ENCODE peak calls at places on chromosome 12, in nine cellular contexts. One of them, this sample, is unnamed.

GRCh38 chr12:16063728-16064127 is 152.6 kb downstream of the DERA start:
- DNase-seq in activated CD8-positive, alpha-beta memory T cell treated with anti-CD3 and anti-CD28 coated beads, Interleukin-2, amount 50 U/mL, for 48 hours: no peak
- DNase-seq in T-helper 1 cell: no peak
- DNase-seq in fibroblast of pulmonary artery: peak; percentile 46
- DNase-seq in Daoy: no peak
- DNase-seq in H54: no peak
- DNase-seq in astrocyte of the spinal cord: no peak
- DNase-seq in HFFc6: no peak
- DNase-seq in hypothalamus: no peak
- DNase-seq in this sample: no peak

GRCh38 chr12:62127516-62127915 is 132.7 kb upstream of the USP15 start:
- DNase-seq in hypothalamus: no peak
- DNase-seq in activated CD8-positive, alpha-beta memory T cell treated with anti-CD3 and anti-CD28 coated beads, Interleukin-2, amount 50 U/mL, for 48 hours: no peak
- DNase-seq in fibroblast of pulmonary artery: no peak
- DNase-seq in T-helper 1 cell: no peak
- DNase-seq in Daoy: no peak
- DNase-seq in astrocyte of the spinal cord: no peak
- DNase-seq in H54: no peak
- DNase-seq in HFFc6: no peak
- DNase-seq in this sample: no peak

GRCh38 chr12:24222968-24223367 is 273.5 kb upstream of the SOX5 start:
- DNase-seq in astrocyte of the spinal cord: peak; percentile 85
- DNase-seq in H54: no peak
- DNase-seq in hypothalamus: no peak
- DNase-seq in activated CD8-positive, alpha-beta memory T cell treated with anti-CD3 and anti-CD28 coated beads, Interleukin-2, amount 50 U/mL, for 48 hours: no peak
- DNase-seq in T-helper 1 cell: no peak
- DNase-seq in fibroblast of pulmonary artery: peak; percentile 86
- DNase-seq in HFFc6: no peak
- DNase-seq in Daoy: no peak
- DNase-seq in this sample: peak; percentile 50

GRCh38 chr12:93015970-93016751 is 87.1 kb upstream of the EEA1 start:
- DNase-seq in fibroblast of pulmonary artery: no peak
- DNase-seq in H54: no peak
- DNase-seq in T-helper 1 cell: no peak
- DNase-seq in hypothalamus: no peak
- DNase-seq in HFFc6: no peak
- DNase-seq in astrocyte of the spinal cord: peak; percentile 33
- DNase-seq in Daoy: no peak
- DNase-seq in activated CD8-positive, alpha-beta memory T cell treated with anti-CD3 and anti-CD28 coated beads, Interleukin-2, amount 50 U/mL, for 48 hours: no peak
- DNase-seq in this sample: no peak

GRCh38 chr12:124148481-124148880 is 146.4 kb upstream of the RFLNA start:
- DNase-seq in activated CD8-positive, alpha-beta memory T cell treated with anti-CD3 and anti-CD28 coated beads, Interleukin-2, amount 50 U/mL, for 48 hours: no peak
- DNase-seq in Daoy: no peak
- DNase-seq in hypothalamus: no peak
- DNase-seq in HFFc6: no peak
- DNase-seq in astrocyte of the spinal cord: no peak
- DNase-seq in fibroblast of pulmonary artery: no peak
- DNase-seq in T-helper 1 cell: no peak
- DNase-seq in H54: no peak
- DNase-seq in this sample: no peak

GRCh38 chr12:80936642-80937390 is 918 bp downstream of the LIN7A start:
- DNase-seq in HFFc6: no peak
- DNase-seq in activated CD8-positive, alpha-beta memory T cell treated with anti-CD3 and anti-CD28 coated beads, Interleukin-2, amount 50 U/mL, for 48 hours: no peak
- DNase-seq in Daoy: peak; percentile 55
- DNase-seq in H54: peak; percentile 8
- DNase-seq in T-helper 1 cell: peak; percentile 1
- DNase-seq in astrocyte of the spinal cord: peak; percentile 63
- DNase-seq in fibroblast of pulmonary artery: peak; percentile 38
- DNase-seq in hypothalamus: peak; percentile 23
- DNase-seq in this sample: no peak

GRCh38 chr12:127809236-127809635 is 457.7 kb upstream of the TMEM132C start:
- DNase-seq in astrocyte of the spinal cord: peak; percentile 88
- DNase-seq in HFFc6: peak; percentile 31
- DNase-seq in H54: no peak
- DNase-seq in fibroblast of pulmonary artery: peak; percentile 54
- DNase-seq in activated CD8-positive, alpha-beta memory T cell treated with anti-CD3 and anti-CD28 coated beads, Interleukin-2, amount 50 U/mL, for 48 hours: no peak
- DNase-seq in Daoy: peak; percentile 78
- DNase-seq in hypothalamus: no peak
- DNase-seq in T-helper 1 cell: no peak
- DNase-seq in this sample: peak; percentile 94

GRCh38 chr12:12705833-12706520 is 10.0 kb upstream of the GPR19 start:
- DNase-seq in fibroblast of pulmonary artery: no peak
- DNase-seq in H54: no peak
- DNase-seq in Daoy: peak; percentile 25
- DNase-seq in activated CD8-positive, alpha-beta memory T cell treated with anti-CD3 and anti-CD28 coated beads, Interleukin-2, amount 50 U/mL, for 48 hours: peak; percentile 76
- DNase-seq in HFFc6: no peak
- DNase-seq in hypothalamus: no peak
- DNase-seq in T-helper 1 cell: peak; percentile 61
- DNase-seq in astrocyte of the spinal cord: no peak
- DNase-seq in this sample: no peak

GRCh38 chr12:124640096-124640495 is 72.7 kb upstream of the NCOR2 start:
- DNase-seq in fibroblast of pulmonary artery: peak; percentile 62
- DNase-seq in Daoy: peak; percentile 56
- DNase-seq in activated CD8-positive, alpha-beta memory T cell treated with anti-CD3 and anti-CD28 coated beads, Interleukin-2, amount 50 U/mL, for 48 hours: no peak
- DNase-seq in HFFc6: peak; percentile 64
- DNase-seq in hypothalamus: no peak
- DNase-seq in T-helper 1 cell: no peak
- DNase-seq in astrocyte of the spinal cord: peak; percentile 45
- DNase-seq in H54: peak; percentile 27
- DNase-seq in this sample: peak; percentile 64

GRCh38 chr12:44223736-44224135 is 387.9 kb downstream of the TMEM117 start:
- DNase-seq in T-helper 1 cell: no peak
- DNase-seq in hypothalamus: no peak
- DNase-seq in HFFc6: no peak
- DNase-seq in fibroblast of pulmonary artery: no peak
- DNase-seq in activated CD8-positive, alpha-beta memory T cell treated with anti-CD3 and anti-CD28 coated beads, Interleukin-2, amount 50 U/mL, for 48 hours: no peak
- DNase-seq in astrocyte of the spinal cord: no peak
- DNase-seq in H54: no peak
- DNase-seq in Daoy: no peak
- DNase-seq in this sample: no peak

GRCh38 chr12:54988402-54989054 is 4.0 kb upstream of the TESPA1 start:
- DNase-seq in hypothalamus: peak; percentile 37
- DNase-seq in T-helper 1 cell: no peak
- DNase-seq in astrocyte of the spinal cord: peak; percentile 32
- DNase-seq in Daoy: peak; percentile 44
- DNase-seq in fibroblast of pulmonary artery: peak; percentile 52
- DNase-seq in HFFc6: peak; percentile 6
- DNase-seq in H54: no peak
- DNase-seq in activated CD8-positive, alpha-beta memory T cell treated with anti-CD3 and anti-CD28 coated beads, Interleukin-2, amount 50 U/mL, for 48 hours: no peak
- DNase-seq in this sample: no peak

GRCh38 chr12:124684971-124685688 is 117.7 kb upstream of the NCOR2 start:
- DNase-seq in hypothalamus: no peak
- DNase-seq in HFFc6: peak; percentile 50
- DNase-seq in T-helper 1 cell: peak; percentile 6
- DNase-seq in fibroblast of pulmonary artery: peak; percentile 88
- DNase-seq in activated CD8-positive, alpha-beta memory T cell treated with anti-CD3 and anti-CD28 coated beads, Interleukin-2, amount 50 U/mL, for 48 hours: no peak
- DNase-seq in Daoy: peak; percentile 84
- DNase-seq in H54: peak; percentile 59
- DNase-seq in astrocyte of the spinal cord: peak; percentile 90
- DNase-seq in this sample: peak; percentile 69

GRCh38 chr12:89704457-89704856 is 4.2 kb downstream of the ATP2B1 start:
- DNase-seq in activated CD8-positive, alpha-beta memory T cell treated with anti-CD3 and anti-CD28 coated beads, Interleukin-2, amount 50 U/mL, for 48 hours: no peak
- DNase-seq in H54: no peak
- DNase-seq in fibroblast of pulmonary artery: no peak
- DNase-seq in astrocyte of the spinal cord: no peak
- DNase-seq in HFFc6: no peak
- DNase-seq in hypothalamus: no peak
- DNase-seq in T-helper 1 cell: no peak
- DNase-seq in Daoy: no peak
- DNase-seq in this sample: no peak

GRCh38 chr12:132337557-132337956 is 8.2 kb upstream of the GALNT9 start:
- DNase-seq in Daoy: peak; percentile 13
- DNase-seq in hypothalamus: no peak
- DNase-seq in activated CD8-positive, alpha-beta memory T cell treated with anti-CD3 and anti-CD28 coated beads, Interleukin-2, amount 50 U/mL, for 48 hours: no peak
- DNase-seq in H54: no peak
- DNase-seq in HFFc6: no peak
- DNase-seq in astrocyte of the spinal cord: no peak
- DNase-seq in T-helper 1 cell: no peak
- DNase-seq in fibroblast of pulmonary artery: no peak
- DNase-seq in this sample: no peak

GRCh38 chr12:125245601-125246345 is 180.5 kb downstream of the AACS start:
- DNase-seq in HFFc6: no peak
- DNase-seq in activated CD8-positive, alpha-beta memory T cell treated with anti-CD3 and anti-CD28 coated beads, Interleukin-2, amount 50 U/mL, for 48 hours: no peak
- DNase-seq in Daoy: no peak
- DNase-seq in hypothalamus: peak; percentile 11
- DNase-seq in T-helper 1 cell: no peak
- DNase-seq in fibroblast of pulmonary artery: no peak
- DNase-seq in astrocyte of the spinal cord: no peak
- DNase-seq in H54: no peak
- DNase-seq in this sample: no peak

GRCh38 chr12:2958432-2959193 is 584 bp upstream of the TEAD4 start:
- DNase-seq in Daoy: peak; percentile 92
- DNase-seq in activated CD8-positive, alpha-beta memory T cell treated with anti-CD3 and anti-CD28 coated beads, Interleukin-2, amount 50 U/mL, for 48 hours: peak; percentile 55
- DNase-seq in hypothalamus: no peak
- DNase-seq in astrocyte of the spinal cord: peak; percentile 71
- DNase-seq in H54: peak; percentile 94
- DNase-seq in HFFc6: peak; percentile 81
- DNase-seq in fibroblast of pulmonary artery: peak; percentile 65
- DNase-seq in T-helper 1 cell: no peak
- DNase-seq in this sample: no peak

GRCh38 chr12:116870306-116870705 is 10.9 kb downstream of the HRK start:
- DNase-seq in astrocyte of the spinal cord: no peak
- DNase-seq in activated CD8-positive, alpha-beta memory T cell treated with anti-CD3 and anti-CD28 coated beads, Interleukin-2, amount 50 U/mL, for 48 hours: no peak
- DNase-seq in hypothalamus: no peak
- DNase-seq in T-helper 1 cell: no peak
- DNase-seq in fibroblast of pulmonary artery: no peak
- DNase-seq in H54: no peak
- DNase-seq in HFFc6: no peak
- DNase-seq in Daoy: no peak
- DNase-seq in this sample: no peak

GRCh38 chr12:95131589-95132335 is 58.3 kb upstream of the NR2C1 start:
- DNase-seq in activated CD8-positive, alpha-beta memory T cell treated with anti-CD3 and anti-CD28 coated beads, Interleukin-2, amount 50 U/mL, for 48 hours: no peak
- DNase-seq in astrocyte of the spinal cord: no peak
- DNase-seq in T-helper 1 cell: no peak
- DNase-seq in HFFc6: no peak
- DNase-seq in H54: no peak
- DNase-seq in fibroblast of pulmonary artery: peak; percentile 33
- DNase-seq in Daoy: no peak
- DNase-seq in hypothalamus: no peak
- DNase-seq in this sample: no peak

GRCh38 chr12:69108024-69108423 is 131.3 kb upstream of the CPSF6 start:
- DNase-seq in activated CD8-positive, alpha-beta memory T cell treated with anti-CD3 and anti-CD28 coated beads, Interleukin-2, amount 50 U/mL, for 48 hours: no peak
- DNase-seq in Daoy: no peak
- DNase-seq in HFFc6: no peak
- DNase-seq in astrocyte of the spinal cord: peak; percentile 67
- DNase-seq in fibroblast of pulmonary artery: peak; percentile 38
- DNase-seq in H54: no peak
- DNase-seq in T-helper 1 cell: no peak
- DNase-seq in hypothalamus: no peak
- DNase-seq in this sample: no peak

GRCh38 chr12:42356344-42356743 is 30.4 kb downstream of the PPHLN1 start:
- DNase-seq in hypothalamus: no peak
- DNase-seq in astrocyte of the spinal cord: no peak
- DNase-seq in fibroblast of pulmonary artery: no peak
- DNase-seq in T-helper 1 cell: no peak
- DNase-seq in HFFc6: no peak
- DNase-seq in Daoy: no peak
- DNase-seq in H54: no peak
- DNase-seq in activated CD8-positive, alpha-beta memory T cell treated with anti-CD3 and anti-CD28 coated beads, Interleukin-2, amount 50 U/mL, for 48 hours: no peak
- DNase-seq in this sample: no peak

GRCh38 chr12:127690161-127690560 is 576.8 kb upstream of the TMEM132C start:
- DNase-seq in Daoy: no peak
- DNase-seq in astrocyte of the spinal cord: no peak
- DNase-seq in activated CD8-positive, alpha-beta memory T cell treated with anti-CD3 and anti-CD28 coated beads, Interleukin-2, amount 50 U/mL, for 48 hours: no peak
- DNase-seq in HFFc6: no peak
- DNase-seq in H54: no peak
- DNase-seq in hypothalamus: no peak
- DNase-seq in fibroblast of pulmonary artery: no peak
- DNase-seq in T-helper 1 cell: no peak
- DNase-seq in this sample: no peak